ENCODE peak calls at places on chromosomes 16 and 17, in five cellular contexts. X is CD4-positive, CD25-positive, alpha-beta regulatory T cell; Y is cardiac fibroblast; A is thoracic aorta; N is cardiac muscle cell. S is an unnamed sample.
A peak's percentile ranks its signal among the peaks of the same experiment; 100 is the strongest.

GRCh38 chr17:54901230-54901847 is 687 bp downstream of the TOM1L1 start:
- DNase-seq in X (no peak), Y (peak; percentile 48), A (no peak), N (peak; percentile 47), S (no peak)

GRCh38 chr17:13958773-13959172 is 110.5 kb upstream of the COX10 start:
- DNase-seq in X (no peak), Y (no peak), A (no peak), N (no peak), S (no peak)

GRCh38 chr17:10013360-10014112 is 108.5 kb upstream of the RCVRN start:
- DNase-seq in X (no peak), Y (no peak), A (no peak), N (peak; percentile 40), S (no peak)

GRCh38 chr17:67200727-67201301 is 44.2 kb downstream of the HELZ start:
- DNase-seq in X (no peak), Y (no peak), A (no peak), N (peak; percentile 21), S (no peak)

GRCh38 chr17:46952115-46952514 is 26.9 kb downstream of the RPRML start:
- DNase-seq in X (no peak), Y (no peak), A (no peak), N (no peak), S (no peak)

GRCh38 chr17:58054641-58055040 is 28.6 kb upstream of the DYNLL2 start:
- DNase-seq in X (no peak), Y (no peak), A (no peak), N (no peak), S (no peak)

GRCh38 chr17:233473-233941 is 52.1 kb upstream of the DOC2B start:
- DNase-seq in X (no peak), Y (no peak), A (no peak), N (no peak), S (no peak)

GRCh38 chr17:61361084-61361483 is 38.6 kb upstream of the TBX2 start:
- DNase-seq in X (no peak), Y (peak; percentile 84), A (no peak), N (peak; percentile 88), S (no peak)

GRCh38 chr17:4846635-4847390 is 13.7 kb downstream of the MINK1 start:
- DNase-seq in X (no peak), Y (no peak), A (no peak), N (no peak), S (no peak)

GRCh38 chr17:57102122-57102521 is 17.1 kb downstream of the AKAP1 start:
- DNase-seq in X (no peak), Y (no peak), A (no peak), N (no peak), S (no peak)

GRCh38 chr17:82640046-82640445 is 8.2 kb downstream of the WDR45B start:
- DNase-seq in X (no peak), Y (no peak), A (no peak), N (no peak), S (no peak)

GRCh38 chr17:7988750-7989178 is 13.7 kb upstream of the GUCY2D start:
- DNase-seq in X (peak; percentile 84), Y (peak; percentile 90), A (peak; percentile 42), N (peak; percentile 90), S (peak; percentile 75)

GRCh38 chr16:74748042-74748709 is 26.4 kb downstream of the FA2H start:
- DNase-seq in X (no peak), Y (no peak), A (no peak), N (no peak), S (no peak)

GRCh38 chr17:75920045-75920560 is 15.4 kb upstream of the MRPL38 start:
- DNase-seq in X (no peak), Y (no peak), A (no peak), N (no peak), S (no peak)

GRCh38 chr17:43212641-43213490 is 1.2 kb downstream of the TMEM106A start:
- DNase-seq in X (no peak), Y (no peak), A (no peak), N (no peak), S (no peak)

GRCh38 chr17:9343513-9343912 is 232.1 kb downstream of the STX8 start:
- DNase-seq in X (no peak), Y (peak; percentile 35), A (no peak), N (peak; percentile 54), S (no peak)

GRCh38 chr16:3949946-3950342 is 69.4 kb upstream of the CREBBP start:
- DNase-seq in X (no peak), Y (no peak), A (no peak), N (no peak), S (no peak)

GRCh38 chr17:40247926-40248495 is 28.9 kb downstream of the WIPF2 start:
- DNase-seq in X (no peak), Y (no peak), A (no peak), N (peak; percentile 23), S (no peak)

GRCh38 chr16:88865742-88866141 is 718 bp downstream of the PABPN1L start:
- DNase-seq in X (no peak), Y (no peak), A (no peak), N (no peak), S (no peak)

GRCh38 chr16:3058173-3059030 is 7.0 kb upstream of the IL32 start:
- DNase-seq in X (no peak), Y (peak; percentile 39), A (no peak), N (peak; percentile 31), S (no peak)

GRCh38 chr17:44112284-44113280 is 10.9 kb downstream of the HDAC5 start:
- DNase-seq in X (no peak), Y (no peak), A (no peak), N (no peak), S (no peak)

GRCh38 chr17:61400786-61401279 is 1.2 kb downstream of the TBX2 start:
- DNase-seq in X (no peak), Y (peak; percentile 48), A (no peak), N (peak; percentile 52), S (no peak)

GRCh38 chr17:42281571-42282096 is 5.4 kb upstream of the STAT5B start:
- DNase-seq in X (no peak), Y (no peak), A (no peak), N (no peak), S (no peak)

GRCh38 chr17:44444735-44445105 is 55.3 kb upstream of the ITGA2B start:
- DNase-seq in X (no peak), Y (peak; percentile 53), A (no peak), N (peak; percentile 43), S (no peak)

GRCh38 chr17:27354491-27355081 is 60.7 kb downstream of the WSB1 start:
- DNase-seq in X (no peak), Y (no peak), A (no peak), N (no peak), S (no peak)
- H3K4me3 ChIP-seq in X (peak overlapping the region; percentile 62), Y (no peak overlapping the region), A (peak overlapping the region; percentile 82), N (no peak overlapping the region), S (peak overlapping the region; percentile 85)

DNA sequence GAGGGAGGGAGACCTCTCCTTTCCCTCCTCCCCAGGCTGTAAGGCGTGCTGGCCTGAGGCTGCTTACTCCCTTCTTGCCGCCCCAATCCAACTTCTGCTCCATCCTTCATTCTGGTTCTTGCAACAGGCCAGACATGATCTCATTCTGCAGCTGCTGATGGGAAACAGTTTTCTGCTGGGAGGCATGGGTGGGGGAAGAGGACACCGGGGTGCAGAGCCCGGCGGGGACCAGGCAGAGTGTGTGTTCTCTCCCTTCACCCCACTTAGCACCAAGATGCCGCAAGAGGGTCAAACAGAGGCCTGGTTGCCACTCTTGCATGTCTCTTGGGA is 1.4 kb downstream of the SARM1 start:
- DNase-seq in X (no peak), Y (no peak), A (no peak), N (no peak), S (no peak)
- H3K4me3 ChIP-seq in X (no peak overlapping the region), Y (peak overlapping the region; percentile 63), A (peak overlapping the region; percentile 73), N (no peak overlapping the region), S (peak overlapping the region; percentile 78)

GRCh38 chr16:49274936-49275730 is 6.5 kb downstream of the CBLN1 start:
- DNase-seq in X (no peak), Y (no peak), A (no peak), N (no peak), S (no peak)
- H3K4me3 ChIP-seq in X (no peak overlapping the region), Y (no peak overlapping the region), A (no peak overlapping the region), N (no peak overlapping the region), S (no peak overlapping the region)

GRCh38 chr16:70430667-70431536 is 8.0 kb downstream of the ST3GAL2 start:
- DNase-seq in X (peak; percentile 47), Y (no peak), A (no peak), N (no peak), S (peak; percentile 66)
- H3K4me3 ChIP-seq in X (peak overlapping the region; percentile 59), Y (no peak overlapping the region), A (no peak overlapping the region), N (no peak overlapping the region), S (peak overlapping the region; percentile 29)

DNA sequence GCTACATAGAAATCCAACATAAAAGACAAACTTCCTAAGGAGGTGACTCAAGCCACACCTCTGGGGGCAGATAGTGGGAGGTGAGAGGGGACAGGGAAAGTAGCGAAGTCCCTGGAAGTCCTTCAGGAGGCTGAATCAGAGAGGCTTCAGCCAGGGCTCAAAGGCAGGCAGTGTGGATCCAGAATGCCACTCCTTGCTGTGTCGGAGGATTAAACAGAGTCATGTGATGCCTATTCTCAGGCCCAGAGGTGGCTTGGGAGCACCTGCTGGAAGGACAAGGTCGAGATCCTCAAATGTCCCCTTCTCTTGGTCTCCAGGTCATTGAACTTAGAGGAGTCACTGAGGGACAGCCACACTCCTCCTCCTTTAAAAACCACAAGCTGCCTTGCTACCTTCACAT is 391.1 kb downstream of the SOX9 start:
- DNase-seq in X (no peak), Y (no peak), A (no peak), N (no peak), S (no peak)
- H3K4me3 ChIP-seq in X (no peak overlapping the region), Y (no peak overlapping the region), A (no peak overlapping the region), N (no peak overlapping the region), S (no peak overlapping the region)

GRCh38 chr17:31443386-31443785 is 51.9 kb downstream of the RAB11FIP4 start:
- DNase-seq in X (no peak), Y (no peak), A (no peak), N (no peak), S (no peak)
- H3K4me3 ChIP-seq in X (no peak overlapping the region), Y (no peak overlapping the region), A (no peak overlapping the region), N (no peak overlapping the region), S (no peak overlapping the region)

DNA sequence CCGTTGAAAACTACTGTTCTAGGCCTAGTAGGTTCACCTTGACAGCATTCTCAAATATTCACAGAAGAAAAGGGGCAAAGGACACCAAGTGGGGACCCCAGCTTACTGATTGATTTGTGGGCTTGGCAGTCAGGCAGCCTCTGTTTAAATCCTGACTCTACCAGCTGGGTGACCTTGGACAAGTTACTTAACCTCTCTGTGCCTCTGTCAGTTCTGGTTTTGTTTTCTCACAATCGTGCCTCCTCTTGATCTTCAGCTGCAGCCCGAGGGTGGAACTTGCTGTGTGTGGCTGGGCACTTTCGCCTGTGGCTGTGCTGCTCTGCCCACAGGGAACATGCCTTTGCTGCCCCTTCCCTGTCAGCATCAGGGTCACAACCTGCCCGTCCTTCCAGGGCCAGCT is 17.8 kb downstream of the RAP1GAP2 start:
- DNase-seq in X (no peak), Y (no peak), A (no peak), N (no peak), S (no peak)
- H3K4me3 ChIP-seq in X (peak overlapping the region; percentile 63), Y (no peak overlapping the region), A (peak overlapping the region; percentile 47), N (no peak overlapping the region), S (peak overlapping the region; percentile 57)

S was measured in naive thymus-derived CD4-positive, alpha-beta T cell.